ENCODE peak calls at places on chromosomes 7 and 10, in seven cellular contexts. X, Z, O, H, E, V and L are unnamed samples.

GRCh38 chr10:132308588-132309451 is 1.1 kb upstream of the STK32C start:
- DNase-seq in X (peak; percentile 21), V (no peak), O (no peak), H (no peak), E (no peak), Z (no peak), L (peak; percentile 74)

GRCh38 chr7:2651847-2652735 is 20.3 kb downstream of the TTYH3 start:
- DNase-seq in E (no peak), Z (no peak), V (no peak), H (no peak), X (no peak), O (no peak), L (no peak)

GRCh38 chr7:48101352-48101751 is 12.3 kb downstream of the UPP1 start:
- DNase-seq in Z (no peak), O (no peak), X (no peak), V (no peak), E (no peak), H (no peak), L (no peak)

GRCh38 chr7:76225379-76225778 is 23.7 kb downstream of the SRRM3 start:
- DNase-seq in X (no peak), O (no peak), V (no peak), Z (no peak), H (no peak), E (no peak), L (no peak)

GRCh38 chr10:110817614-110818013 is 54.1 kb upstream of the PDCD4 start:
- DNase-seq in H (no peak), O (peak; percentile 57), E (no peak), Z (no peak), V (no peak), X (no peak), L (no peak)

GRCh38 chr10:133217800-133218589 is 12.0 kb upstream of the UTF1 start:
- DNase-seq in V (no peak), X (no peak), Z (no peak), H (no peak), E (no peak), O (no peak), L (no peak)

GRCh38 chr10:23702977-23703414 is 264.1 kb downstream of the OTUD1 start:
- DNase-seq in O (peak; percentile 66), H (peak; percentile 47), X (peak; percentile 38), Z (peak; percentile 30), V (peak; percentile 55), E (peak; percentile 23), L (no peak)

GRCh38 chr10:13690281-13690825 is 103.6 kb downstream of the PRPF18 start:
- DNase-seq in O (peak; percentile 53), H (no peak), E (no peak), X (no peak), Z (no peak), V (no peak), L (no peak)

GRCh38 chr7:43439631-43440401 is 143.1 kb upstream of the STK17A start:
- DNase-seq in H (peak; percentile 25), E (no peak), O (no peak), V (peak; percentile 29), X (peak; percentile 75), Z (no peak), L (no peak)

GRCh38 chr7:117997862-117998825 is 124.9 kb upstream of the CTTNBP2 start:
- DNase-seq in E (no peak), V (no peak), O (no peak), X (no peak), H (no peak), Z (no peak), L (no peak)

GRCh38 chr7:77316219-77316978 is 99.8 kb downstream of the GSAP start:
- DNase-seq in Z (no peak), X (no peak), O (no peak), H (no peak), E (no peak), V (no peak), L (no peak)

GRCh38 chr10:96130326-96130758 is 245 bp downstream of the ZNF518A start:
- DNase-seq in X (peak; percentile 82), E (no peak), V (peak; percentile 71), Z (no peak), H (peak; percentile 80), O (peak; percentile 78), L (peak; percentile 82)

GRCh38 chr7:68688416-68689086 is 909.7 kb upstream of the AUTS2 start:
- DNase-seq in E (no peak), O (no peak), H (no peak), Z (no peak), X (no peak), V (no peak), L (no peak)
- TF ChIP-seq EP300 in E (no peak), O (no peak), H (no peak), Z (no peak), X (no peak), V (no peak), L (no peak)

GRCh38 chr10:72764151-72764550 is 72.2 kb downstream of the MCU start:
- DNase-seq in V (no peak), Z (no peak), X (no peak), H (no peak), E (no peak), O (no peak), L (no peak)
- TF ChIP-seq EP300 in V (no peak), Z (no peak), X (no peak), H (no peak), E (no peak), O (no peak), L (no peak)

GRCh38 chr10:59843733-59844132 is 62.6 kb downstream of the CCDC6 start:
- DNase-seq in O (no peak), H (no peak), Z (no peak), V (no peak), X (no peak), E (no peak), L (no peak)

GRCh38 chr10:59844436-59844835 is 61.9 kb downstream of the CCDC6 start:
- DNase-seq in H (no peak), Z (no peak), E (no peak), O (no peak), V (no peak), X (no peak), L (no peak)

GRCh38 chr10:59851864-59852263 is 54.5 kb downstream of the CCDC6 start:
- DNase-seq in H (no peak), E (no peak), V (no peak), O (no peak), X (no peak), Z (no peak), L (no peak)

GRCh38 chr10:59847326-59847725 is 59.0 kb downstream of the CCDC6 start:
- DNase-seq in O (no peak), H (no peak), E (no peak), X (no peak), V (no peak), Z (no peak), L (no peak)

DNA sequence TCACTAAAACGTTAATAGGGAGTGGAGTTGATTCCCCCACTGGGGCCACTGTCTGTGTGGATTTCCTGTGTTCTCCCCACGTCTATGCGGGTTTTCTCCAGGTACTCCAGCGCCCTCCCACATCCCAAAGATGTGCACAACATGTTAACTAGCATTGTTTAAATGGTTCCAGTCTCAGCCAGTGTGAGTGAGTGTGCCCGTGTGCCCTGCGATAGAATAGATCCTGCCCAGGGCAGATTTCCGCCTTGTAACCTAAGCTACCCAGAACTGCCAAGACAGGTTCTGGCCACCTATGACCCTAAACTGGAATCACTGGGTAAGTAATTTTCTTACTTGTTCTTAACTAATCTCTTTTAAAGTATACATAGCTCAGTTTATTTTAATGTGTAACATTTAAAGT is 58.5 kb downstream of the CCDC6 start:
- DNase-seq in X (no peak), Z (no peak), V (no peak), H (no peak), E (no peak), O (no peak), L (no peak)
- TF ChIP-seq EP300 in X (no peak), Z (no peak), V (no peak), H (no peak), E (no peak), O (no peak), L (no peak)

DNA sequence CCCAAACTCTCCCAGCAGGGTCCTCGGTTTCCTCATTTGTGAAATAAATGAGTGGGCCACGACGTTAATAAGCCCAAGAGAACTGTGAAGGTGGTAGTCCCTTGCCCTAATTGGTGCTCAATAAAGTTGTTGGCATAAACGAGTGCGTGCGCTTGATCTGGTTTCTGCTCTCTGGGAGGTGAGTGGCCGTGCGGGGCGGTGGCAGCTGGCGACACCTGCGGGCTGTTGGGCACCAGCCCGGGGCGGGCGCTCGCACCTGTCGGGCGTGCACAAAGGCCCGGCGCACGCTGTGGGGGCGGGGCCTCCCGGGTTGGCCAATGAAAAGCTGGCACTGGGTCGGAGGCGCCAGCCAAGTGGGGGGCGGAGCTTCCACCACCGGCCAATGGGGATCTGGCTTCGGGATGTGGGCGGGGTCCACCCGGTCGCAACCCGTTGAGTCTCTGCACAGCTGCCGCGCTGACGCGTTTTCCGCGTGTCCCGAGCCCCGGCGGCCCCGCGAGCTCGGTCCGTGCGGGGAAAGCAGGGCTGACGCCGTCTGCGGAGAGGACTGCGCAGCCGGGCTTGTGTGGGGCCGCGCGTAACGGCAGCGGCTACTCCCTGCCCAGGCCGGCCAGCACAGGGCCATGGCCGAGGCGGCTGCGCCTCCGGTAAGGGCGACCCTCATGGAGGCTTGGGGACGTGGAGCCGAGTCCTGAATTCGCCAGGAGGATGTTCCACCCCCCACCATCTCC is 23.0 kb downstream of the ZNF783 start:
- DNase-seq in E (peak; percentile 86), O (peak; percentile 96), V (peak; percentile 99), X (peak; percentile 93), Z (peak; percentile 95), H (peak; percentile 99), L (peak; percentile 95)
- TF ChIP-seq EP300 in E (peak; percentile 61), O (no peak), V (no peak), X (no peak), Z (no peak), H (no peak), L (no peak)

DNA sequence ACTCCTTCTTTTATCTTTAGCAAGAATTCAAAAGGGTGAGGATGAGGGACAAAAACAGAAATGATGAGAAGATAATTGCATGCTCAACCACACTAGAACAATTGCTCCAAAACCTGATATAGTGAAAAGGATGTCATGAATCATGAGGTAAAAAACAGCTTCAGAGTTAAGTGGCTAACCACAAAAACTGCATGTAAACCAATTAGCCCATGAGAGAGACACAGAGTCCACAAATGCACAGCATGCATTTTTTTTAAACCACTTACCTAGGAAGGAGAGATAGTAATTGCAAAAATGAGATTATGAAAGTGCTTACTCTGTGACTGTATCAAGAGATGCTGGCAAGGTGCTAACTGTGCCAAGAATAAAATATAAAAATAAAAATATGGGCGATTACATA is 132.9 kb downstream of the MBL2 start:
- DNase-seq in O (no peak), E (no peak), H (no peak), Z (no peak), V (no peak), X (no peak), L (no peak)
- TF ChIP-seq EP300 in O (no peak), E (no peak), H (no peak), Z (no peak), V (no peak), X (no peak), L (no peak)

GRCh38 chr7:142000244-142000643 is 4.6 kb downstream of the MGAM start:
- DNase-seq in V (no peak), H (no peak), E (no peak), X (no peak), Z (no peak), O (no peak), L (no peak)

GRCh38 chr7:142001163-142001874 is 5.6 kb downstream of the MGAM start:
- DNase-seq in X (no peak), H (peak; percentile 38), O (no peak), E (no peak), Z (no peak), V (no peak), L (no peak)

GRCh38 chr7:142002179-142002578 is 6.5 kb downstream of the MGAM start:
- DNase-seq in X (no peak), Z (no peak), H (no peak), O (no peak), V (no peak), E (no peak), L (no peak)

GRCh38 chr7:141993354-141993753 is 2.3 kb upstream of the MGAM start:
- DNase-seq in X (no peak), O (no peak), V (no peak), E (no peak), Z (no peak), H (no peak), L (no peak)

GRCh38 chr7:141999219-141999618 is 3.5 kb downstream of the MGAM start:
- DNase-seq in Z (no peak), V (no peak), E (no peak), O (no peak), X (no peak), H (no peak), L (no peak)
- TF ChIP-seq EP300 in Z (no peak), V (no peak), E (no peak), O (no peak), X (no peak), H (no peak), L (no peak)